ENCODE peak calls at places on chromosome 18, in ten cellular contexts. A is fibroblast of mammary gland; Y is central memory CD8-positive, alpha-beta T cell; N is RCC 7860; G is HFF-Myc; I is HFFc6; T is activated T-helper 1 cell treated with anti-CD3 and anti-CD28 coated beads, Interleukin-12 subunit alpha, Interleukin-12 subunit beta, Interleukin-2, Interleukin-4 antibody, amounts not matched to agents 30 ng/mL and 10 ng/mL and 1 ng/mL, durations not matched to agents 14 hours and 24 hours and 36 hours; X is GM06990; Q is stimulated activated naive B cell treated with anti-CD40 and anti-IgM and Interleukin-4, amounts not matched to agents 10 μg/mL and 1 μg/mL and 100 μg/mL, for 72 hours; M is gastrocnemius medialis. Z is an unnamed sample.

GRCh38 chr18:10524507-10525425 is 1.1 kb upstream of the NAPG start:
- DNase-seq in T (no peak), X (no peak), N (peak), M (no peak), G (no peak), Q (no peak), A (peak), Y (no peak), I (no peak), Z (no peak)

GRCh38 chr18:49368876-49369440 is 91.5 kb downstream of the DYM start:
- DNase-seq in M (peak), Y (no peak), X (no peak), A (no peak), G (no peak), I (no peak), T (no peak), Q (no peak), N (no peak), Z (no peak)

GRCh38 chr18:62486290-62486964 is 36.4 kb upstream of the ZCCHC2 start:
- DNase-seq in X (no peak), G (no peak), Y (no peak), Q (peak), I (peak), A (peak), M (no peak), N (peak), T (no peak), Z (no peak)

GRCh38 chr18:69484699-69485396 is 84.2 kb downstream of the DOK6 start:
- DNase-seq in A (peak), Y (no peak), X (no peak), Q (no peak), T (no peak), M (no peak), I (no peak), N (no peak), G (peak), Z (no peak)

GRCh38 chr18:21112140-21112473 is 494 bp upstream of the ROCK1 start:
- DNase-seq in N (no peak), G (no peak), Y (no peak), T (no peak), X (no peak), Q (no peak), M (no peak), I (no peak), A (no peak), Z (no peak)

GRCh38 chr18:45291616-45292612 is 323.4 kb upstream of the SLC14A2 start:
- DNase-seq in G (no peak), T (no peak), A (peak), N (peak), X (no peak), Y (no peak), Q (no peak), M (no peak), I (no peak), Z (no peak)

GRCh38 chr18:79964330-79965118 is at the start of gene HSBP1L1:
- DNase-seq in G (no peak), A (peak), X (peak), I (no peak), Y (no peak), T (peak), Q (peak), N (peak), M (peak), Z (no peak)

GRCh38 chr18:63178526-63178880 is 141.1 kb downstream of the BCL2 start:
- DNase-seq in I (no peak), G (no peak), Q (no peak), M (peak), X (no peak), Y (no peak), A (peak), N (no peak), T (no peak), Z (no peak)

GRCh38 chr18:61889541-61889940 is 3.3 kb downstream of the RNF152 start:
- DNase-seq in I (no peak), T (no peak), Q (no peak), N (no peak), G (no peak), X (no peak), Y (no peak), A (no peak), M (no peak), Z (no peak)

GRCh38 chr18:3594760-3595241 is 144.8 kb downstream of the TGIF1 start:
- DNase-seq in N (no peak), I (no peak), A (no peak), G (no peak), Q (no peak), Y (no peak), T (peak), X (no peak), M (no peak), Z (no peak)

GRCh38 chr18:54503495-54503894 is 87.5 kb upstream of the DYNAP start:
- DNase-seq in N (no peak), M (no peak), I (no peak), Y (no peak), A (no peak), Q (no peak), T (no peak), X (no peak), G (no peak), Z (no peak)

GRCh38 chr18:8439091-8439490 is 170.1 kb upstream of the RAB12 start:
- DNase-seq in A (no peak), Q (no peak), I (no peak), X (no peak), G (no peak), T (no peak), N (no peak), M (no peak), Y (no peak), Z (no peak)

GRCh38 chr18:44598514-44598913 is 82.2 kb upstream of the SETBP1 start:
- DNase-seq in G (no peak), A (no peak), M (no peak), I (no peak), T (no peak), Q (no peak), N (no peak), X (no peak), Y (no peak), Z (no peak)

GRCh38 chr18:10322408-10322807 is 132.0 kb upstream of the APCDD1 start:
- DNase-seq in X (no peak), A (peak), Y (no peak), G (no peak), M (no peak), N (no peak), Q (no peak), I (no peak), T (no peak), Z (no peak)

GRCh38 chr18:47343291-47343690 is 91.8 kb upstream of the SKOR2 start:
- DNase-seq in G (no peak), X (no peak), M (no peak), T (no peak), I (peak), A (peak), N (no peak), Y (no peak), Q (no peak), Z (no peak)

GRCh38 chr18:76547306-76547705 is 52.3 kb upstream of the ZNF516 start:
- DNase-seq in Q (no peak), M (no peak), I (no peak), Y (no peak), X (no peak), G (no peak), A (no peak), N (no peak), T (no peak), Z (no peak)

GRCh38 chr18:68147728-68148127 is 567.2 kb downstream of the TMX3 start:
- DNase-seq in I (no peak), T (no peak), A (no peak), N (no peak), G (no peak), X (no peak), Y (no peak), M (no peak), Q (no peak), Z (no peak)

GRCh38 chr18:59423251-59423650 is 64.2 kb upstream of the LMAN1 start:
- DNase-seq in Q (no peak), A (peak), I (no peak), X (no peak), Y (no peak), M (no peak), G (no peak), N (no peak), T (no peak), Z (no peak)

GRCh38 chr18:9684901-9685738 is 23.0 kb upstream of the RAB31 start:
- DNase-seq in A (peak), G (no peak), Y (no peak), T (no peak), X (no peak), Q (no peak), I (peak), N (no peak), M (no peak), Z (no peak)

GRCh38 chr18:38750786-38751185 is 1185.2 kb upstream of the CELF4 start:
- DNase-seq in G (no peak), M (no peak), X (no peak), N (no peak), A (no peak), T (no peak), I (no peak), Y (no peak), Q (no peak), Z (no peak)

GRCh38 chr18:44826418-44827259 is 146.0 kb downstream of the SETBP1 start:
- DNase-seq in T (no peak), A (peak), I (peak), X (no peak), M (peak), Y (no peak), Q (no peak), N (peak), G (peak), Z (no peak)

GRCh38 chr18:59268722-59269562 is 4.3 kb downstream of the RAX start:
- DNase-seq in Q (peak), A (peak), G (no peak), Y (no peak), M (no peak), N (no peak), T (peak), I (no peak), X (peak), Z (no peak)

GRCh38 chr18:48572402-48573126 is 33.7 kb downstream of the CTIF start:
- DNase-seq in A (peak), N (no peak), T (no peak), Y (no peak), I (no peak), M (no peak), G (no peak), Q (no peak), X (no peak), Z (no peak)

GRCh38 chr18:526681-527080 is 26.2 kb upstream of the COLEC12 start:
- DNase-seq in Q (no peak), I (no peak), M (no peak), Y (no peak), G (no peak), A (no peak), N (no peak), T (no peak), X (no peak), Z (no peak)

GRCh38 chr18:21117385-21118135 is 5.9 kb upstream of the ROCK1 start:
- DNase-seq in G (peak), A (peak), X (no peak), Y (no peak), N (no peak), I (peak), Q (no peak), T (no peak), M (peak), Z (peak)

GRCh38 chr18:3584266-3584665 is 134.3 kb downstream of the TGIF1 start:
- DNase-seq in Y (no peak), I (no peak), T (no peak), Q (no peak), G (no peak), X (no peak), N (no peak), A (no peak), M (no peak), Z (no peak)

GRCh38 chr18:28905509-28905908 is 728.6 kb upstream of the CDH2 start:
- DNase-seq in N (peak), Y (no peak), A (peak), T (no peak), G (peak), Q (no peak), X (no peak), I (peak), M (no peak), Z (no peak)

GRCh38 chr18:78967692-78968091 is 11.9 kb upstream of the SALL3 start:
- DNase-seq in G (no peak), A (no peak), X (no peak), I (no peak), Q (no peak), M (no peak), T (no peak), Y (no peak), N (no peak), Z (no peak)

GRCh38 chr18:49548266-49548665 is 13.6 kb upstream of the LIPG start:
- DNase-seq in G (peak), T (no peak), N (peak), M (no peak), A (peak), Q (no peak), Y (no peak), I (peak), X (no peak), Z (no peak)

GRCh38 chr18:13239557-13239956 is 21.0 kb downstream of the LDLRAD4 start:
- DNase-seq in X (no peak), G (no peak), Y (no peak), N (no peak), I (no peak), T (no peak), Q (no peak), M (no peak), A (no peak), Z (no peak)

GRCh38 chr18:74817576-74817975 is 219.9 kb downstream of the ZNF407 start:
- DNase-seq in A (no peak), Y (no peak), X (no peak), M (no peak), N (no peak), G (no peak), Q (no peak), T (no peak), I (no peak), Z (no peak)

GRCh38 chr18:25599443-25599842 is 247.5 kb upstream of the ZNF521 start:
- DNase-seq in T (no peak), Y (no peak), N (no peak), G (no peak), A (no peak), Q (no peak), X (no peak), I (no peak), M (no peak), Z (no peak)

GRCh38 chr18:48356909-48357631 is 52.1 kb downstream of the ZBTB7C start:
- DNase-seq in Q (no peak), X (no peak), M (no peak), T (no peak), I (no peak), Y (no peak), G (no peak), A (no peak), N (no peak), Z (no peak)

GRCh38 chr18:183769-184168 is 25.4 kb downstream of the USP14 start:
- DNase-seq in G (no peak), M (no peak), A (peak), T (no peak), N (no peak), I (no peak), Q (no peak), Y (no peak), X (no peak), Z (no peak)

GRCh38 chr18:70221156-70221910 is 15.8 kb upstream of the RTTN start:
- DNase-seq in X (no peak), N (no peak), Y (no peak), M (no peak), A (no peak), G (no peak), T (no peak), Q (no peak), I (no peak), Z (no peak)

GRCh38 chr18:29840101-29840500 is 1202.4 kb downstream of the DSC3 start:
- DNase-seq in A (peak), Q (no peak), T (no peak), Y (no peak), M (no peak), X (no peak), I (peak), N (peak), G (peak), Z (no peak)

GRCh38 chr18:62625019-62625418 is 90.3 kb upstream of the PHLPP1 start:
- DNase-seq in A (no peak), N (no peak), G (no peak), Q (no peak), T (no peak), I (no peak), M (no peak), Y (no peak), X (no peak), Z (no peak)